ENCODE peak calls at places on chromosomes 7 and 10, in seven cellular contexts. One of them, this sample, is unnamed. For H3K4me1 and H3K9me3, the result is how much of the 10 kb centered on the place peaks cover.

GRCh38 chr10:47164126-47164799 is 135.7 kb upstream of the GDF10 start:
- DNase-seq in fibroblast of lung: peak
- DNase-seq in sigmoid colon: no peak
- DNase-seq in cardiac muscle cell: no peak
- DNase-seq in stomach: no peak
- DNase-seq in transverse colon: no peak
- DNase-seq in lung: no peak
- DNase-seq in this sample: no peak

GRCh38 chr10:34247560-34247959 is 567.5 kb downstream of the PARD3 start:
- DNase-seq in transverse colon: no peak
- DNase-seq in fibroblast of lung: no peak
- DNase-seq in lung: no peak
- DNase-seq in stomach: no peak
- DNase-seq in cardiac muscle cell: no peak
- DNase-seq in sigmoid colon: no peak
- DNase-seq in this sample: no peak

GRCh38 chr10:110003524-110003885 is 4.3 kb upstream of the ADD3 start:
- DNase-seq in cardiac muscle cell: no peak
- DNase-seq in sigmoid colon: no peak
- DNase-seq in fibroblast of lung: no peak
- DNase-seq in transverse colon: no peak
- DNase-seq in lung: no peak
- DNase-seq in stomach: no peak
- DNase-seq in this sample: no peak

GRCh38 chr7:107754642-107755041 is 10.7 kb downstream of the CBLL1 start:
- DNase-seq in fibroblast of lung: no peak
- DNase-seq in lung: no peak
- DNase-seq in sigmoid colon: no peak
- DNase-seq in cardiac muscle cell: no peak
- DNase-seq in stomach: no peak
- DNase-seq in transverse colon: no peak
- DNase-seq in this sample: no peak

GRCh38 chr10:35369049-35369760 is 32.9 kb downstream of the CCNY start:
- DNase-seq in transverse colon: no peak
- DNase-seq in stomach: no peak
- DNase-seq in sigmoid colon: no peak
- DNase-seq in fibroblast of lung: no peak
- DNase-seq in cardiac muscle cell: no peak
- DNase-seq in lung: no peak
- DNase-seq in this sample: no peak

GRCh38 chr10:71638577-71639411 is 80.8 kb downstream of the C10orf105 start:
- DNase-seq in transverse colon: peak
- DNase-seq in fibroblast of lung: no peak
- DNase-seq in stomach: peak
- DNase-seq in lung: no peak
- DNase-seq in cardiac muscle cell: peak
- DNase-seq in sigmoid colon: no peak
- DNase-seq in this sample: no peak

GRCh38 chr10:109823196-109823595 is 100.1 kb downstream of the XPNPEP1 start:
- DNase-seq in sigmoid colon: no peak
- DNase-seq in fibroblast of lung: peak
- DNase-seq in transverse colon: no peak
- DNase-seq in stomach: no peak
- DNase-seq in cardiac muscle cell: no peak
- DNase-seq in lung: no peak
- DNase-seq in this sample: no peak

GRCh38 chr7:45582136-45582742 is 8.1 kb downstream of the ADCY1 start:
- DNase-seq in lung: no peak
- DNase-seq in stomach: peak
- DNase-seq in cardiac muscle cell: no peak
- DNase-seq in transverse colon: no peak
- DNase-seq in sigmoid colon: peak
- DNase-seq in fibroblast of lung: no peak
- DNase-seq in this sample: no peak

GRCh38 chr10:47043928-47044544 is 132.8 kb downstream of the PTPN20 start:
- DNase-seq in cardiac muscle cell: no peak
- DNase-seq in fibroblast of lung: no peak
- DNase-seq in sigmoid colon: no peak
- DNase-seq in lung: no peak
- DNase-seq in stomach: no peak
- DNase-seq in transverse colon: no peak
- DNase-seq in this sample: no peak

GRCh38 chr10:73953665-73954064 is 42.7 kb downstream of the PLAU start:
- DNase-seq in stomach: no peak
- DNase-seq in sigmoid colon: no peak
- DNase-seq in lung: peak
- DNase-seq in cardiac muscle cell: no peak
- DNase-seq in transverse colon: no peak
- DNase-seq in fibroblast of lung: peak
- DNase-seq in this sample: no peak

GRCh38 chr10:102230861-102231356 is 4.8 kb downstream of the ELOVL3 start:
- DNase-seq in fibroblast of lung: no peak
- DNase-seq in lung: no peak
- DNase-seq in transverse colon: peak
- DNase-seq in sigmoid colon: no peak
- DNase-seq in cardiac muscle cell: peak
- DNase-seq in stomach: peak
- DNase-seq in this sample: peak

GRCh38 chr7:157784114-157784835 is 447.5 kb downstream of the DNAJB6 start:
- DNase-seq in sigmoid colon: no peak
- DNase-seq in stomach: no peak
- DNase-seq in transverse colon: no peak
- DNase-seq in fibroblast of lung: peak
- DNase-seq in cardiac muscle cell: no peak
- DNase-seq in lung: no peak
- DNase-seq in this sample: no peak

GRCh38 chr10:18523025-18523424 is 128.4 kb downstream of the NSUN6 start:
- DNase-seq in stomach: no peak
- DNase-seq in fibroblast of lung: peak
- DNase-seq in lung: no peak
- DNase-seq in sigmoid colon: no peak
- DNase-seq in transverse colon: no peak
- DNase-seq in cardiac muscle cell: no peak
- DNase-seq in this sample: no peak
- H3K27ac ChIP-seq in stomach: no peak
- H3K27ac ChIP-seq in fibroblast of lung: no peak
- H3K27ac ChIP-seq in lung: no peak
- H3K27ac ChIP-seq in sigmoid colon: peak
- H3K27ac ChIP-seq in transverse colon: no peak
- H3K27ac ChIP-seq in cardiac muscle cell: peak
- H3K27ac ChIP-seq in this sample: no peak

DNA sequence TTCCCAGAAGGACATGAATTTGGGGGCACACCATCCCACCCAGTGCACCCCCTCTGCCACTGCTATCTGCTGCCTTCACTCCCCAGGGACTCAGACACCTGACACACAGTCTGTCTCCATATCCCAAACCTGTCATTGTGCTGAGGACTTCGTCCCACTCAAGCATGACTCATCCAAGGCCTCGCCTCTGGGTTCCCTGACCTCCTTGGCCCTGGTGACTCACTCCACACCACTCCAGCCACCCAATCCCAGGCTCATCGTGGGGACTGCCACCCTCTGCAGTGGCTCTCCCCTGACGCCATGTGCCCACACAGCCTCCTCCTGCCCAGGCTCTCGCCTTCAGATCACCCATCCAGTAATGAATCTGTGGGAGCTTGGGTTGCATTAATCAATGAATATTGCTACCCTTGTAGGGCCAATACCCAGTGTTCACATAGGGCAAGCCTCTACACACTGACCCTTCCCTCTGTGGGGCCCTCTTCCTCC is 6.6 kb upstream of the INSIG1 start:
- DNase-seq in fibroblast of lung: peak
- DNase-seq in sigmoid colon: no peak
- DNase-seq in stomach: peak
- DNase-seq in lung: peak
- DNase-seq in transverse colon: peak
- DNase-seq in cardiac muscle cell: no peak
- DNase-seq in this sample: no peak
- H3K4me1 ChIP-seq in fibroblast of lung: under half
- H3K4me1 ChIP-seq in sigmoid colon: under half
- H3K4me1 ChIP-seq in stomach: under half
- H3K4me1 ChIP-seq in lung: under half
- H3K4me1 ChIP-seq in transverse colon: under half
- H3K4me1 ChIP-seq in cardiac muscle cell: under half
- H3K4me1 ChIP-seq in this sample: under half

GRCh38 chr10:130455111-130455695 is 319.0 kb downstream of the GLRX3 start:
- DNase-seq in sigmoid colon: peak
- DNase-seq in lung: no peak
- DNase-seq in transverse colon: no peak
- DNase-seq in cardiac muscle cell: no peak
- DNase-seq in fibroblast of lung: no peak
- DNase-seq in stomach: no peak
- DNase-seq in this sample: no peak
- H3K9me3 ChIP-seq in sigmoid colon: under half
- H3K9me3 ChIP-seq in lung: under half
- H3K9me3 ChIP-seq in transverse colon: under half
- H3K9me3 ChIP-seq in cardiac muscle cell: under half
- H3K9me3 ChIP-seq in fibroblast of lung: under half
- H3K9me3 ChIP-seq in stomach: under half
- H3K9me3 ChIP-seq in this sample: under half

GRCh38 chr7:159165352-159165751 is 20.7 kb upstream of the VIPR2 start:
- DNase-seq in transverse colon: no peak
- DNase-seq in cardiac muscle cell: no peak
- DNase-seq in fibroblast of lung: no peak
- DNase-seq in stomach: no peak
- DNase-seq in sigmoid colon: no peak
- DNase-seq in lung: no peak
- DNase-seq in this sample: no peak

GRCh38 chr7:159169391-159169790 is 24.7 kb upstream of the VIPR2 start:
- DNase-seq in cardiac muscle cell: no peak
- DNase-seq in lung: no peak
- DNase-seq in stomach: no peak
- DNase-seq in transverse colon: no peak
- DNase-seq in sigmoid colon: no peak
- DNase-seq in fibroblast of lung: no peak
- DNase-seq in this sample: no peak

GRCh38 chr7:159166530-159166929 is 21.9 kb upstream of the VIPR2 start:
- DNase-seq in fibroblast of lung: no peak
- DNase-seq in cardiac muscle cell: no peak
- DNase-seq in sigmoid colon: no peak
- DNase-seq in lung: no peak
- DNase-seq in stomach: no peak
- DNase-seq in transverse colon: no peak
- DNase-seq in this sample: no peak

GRCh38 chr7:159172314-159172892 is 27.7 kb upstream of the VIPR2 start:
- DNase-seq in stomach: no peak
- DNase-seq in sigmoid colon: no peak
- DNase-seq in cardiac muscle cell: no peak
- DNase-seq in lung: no peak
- DNase-seq in transverse colon: no peak
- DNase-seq in fibroblast of lung: no peak
- DNase-seq in this sample: no peak

GRCh38 chr7:159167139-159167538 is 22.5 kb upstream of the VIPR2 start:
- DNase-seq in cardiac muscle cell: no peak
- DNase-seq in fibroblast of lung: no peak
- DNase-seq in sigmoid colon: no peak
- DNase-seq in lung: no peak
- DNase-seq in stomach: no peak
- DNase-seq in transverse colon: no peak
- DNase-seq in this sample: no peak
- H3K27ac ChIP-seq in cardiac muscle cell: no peak
- H3K27ac ChIP-seq in fibroblast of lung: no peak
- H3K27ac ChIP-seq in sigmoid colon: no peak
- H3K27ac ChIP-seq in lung: no peak
- H3K27ac ChIP-seq in stomach: no peak
- H3K27ac ChIP-seq in transverse colon: no peak
- H3K27ac ChIP-seq in this sample: no peak

GRCh38 chr7:50799873-50800272 is 17.2 kb upstream of the GRB10 start:
- DNase-seq in cardiac muscle cell: no peak
- DNase-seq in lung: no peak
- DNase-seq in fibroblast of lung: no peak
- DNase-seq in transverse colon: no peak
- DNase-seq in stomach: no peak
- DNase-seq in sigmoid colon: no peak
- DNase-seq in this sample: no peak
- H3K4me1 ChIP-seq in cardiac muscle cell: under half
- H3K4me1 ChIP-seq in lung: under half
- H3K4me1 ChIP-seq in fibroblast of lung: under half
- H3K4me1 ChIP-seq in transverse colon: under half
- H3K4me1 ChIP-seq in stomach: under half
- H3K4me1 ChIP-seq in sigmoid colon: under half
- H3K4me1 ChIP-seq in this sample: under half

GRCh38 chr10:42519079-42519478 is 119.3 kb downstream of the ZNF33B start:
- DNase-seq in fibroblast of lung: no peak
- DNase-seq in sigmoid colon: no peak
- DNase-seq in lung: no peak
- DNase-seq in transverse colon: no peak
- DNase-seq in stomach: no peak
- DNase-seq in cardiac muscle cell: no peak
- DNase-seq in this sample: no peak

GRCh38 chr10:42519761-42520460 is 118.5 kb downstream of the ZNF33B start:
- DNase-seq in cardiac muscle cell: no peak
- DNase-seq in fibroblast of lung: no peak
- DNase-seq in transverse colon: no peak
- DNase-seq in sigmoid colon: no peak
- DNase-seq in stomach: no peak
- DNase-seq in lung: no peak
- DNase-seq in this sample: no peak

GRCh38 chr10:42513921-42514320 is 124.4 kb downstream of the ZNF33B start:
- DNase-seq in transverse colon: no peak
- DNase-seq in sigmoid colon: no peak
- DNase-seq in cardiac muscle cell: no peak
- DNase-seq in stomach: no peak
- DNase-seq in lung: no peak
- DNase-seq in fibroblast of lung: no peak
- DNase-seq in this sample: no peak
- H3K9me3 ChIP-seq in transverse colon: half or more
- H3K9me3 ChIP-seq in sigmoid colon: under half
- H3K9me3 ChIP-seq in cardiac muscle cell: under half
- H3K9me3 ChIP-seq in stomach: half or more
- H3K9me3 ChIP-seq in lung: under half
- H3K9me3 ChIP-seq in fibroblast of lung: under half
- H3K9me3 ChIP-seq in this sample: half or more

DNA sequence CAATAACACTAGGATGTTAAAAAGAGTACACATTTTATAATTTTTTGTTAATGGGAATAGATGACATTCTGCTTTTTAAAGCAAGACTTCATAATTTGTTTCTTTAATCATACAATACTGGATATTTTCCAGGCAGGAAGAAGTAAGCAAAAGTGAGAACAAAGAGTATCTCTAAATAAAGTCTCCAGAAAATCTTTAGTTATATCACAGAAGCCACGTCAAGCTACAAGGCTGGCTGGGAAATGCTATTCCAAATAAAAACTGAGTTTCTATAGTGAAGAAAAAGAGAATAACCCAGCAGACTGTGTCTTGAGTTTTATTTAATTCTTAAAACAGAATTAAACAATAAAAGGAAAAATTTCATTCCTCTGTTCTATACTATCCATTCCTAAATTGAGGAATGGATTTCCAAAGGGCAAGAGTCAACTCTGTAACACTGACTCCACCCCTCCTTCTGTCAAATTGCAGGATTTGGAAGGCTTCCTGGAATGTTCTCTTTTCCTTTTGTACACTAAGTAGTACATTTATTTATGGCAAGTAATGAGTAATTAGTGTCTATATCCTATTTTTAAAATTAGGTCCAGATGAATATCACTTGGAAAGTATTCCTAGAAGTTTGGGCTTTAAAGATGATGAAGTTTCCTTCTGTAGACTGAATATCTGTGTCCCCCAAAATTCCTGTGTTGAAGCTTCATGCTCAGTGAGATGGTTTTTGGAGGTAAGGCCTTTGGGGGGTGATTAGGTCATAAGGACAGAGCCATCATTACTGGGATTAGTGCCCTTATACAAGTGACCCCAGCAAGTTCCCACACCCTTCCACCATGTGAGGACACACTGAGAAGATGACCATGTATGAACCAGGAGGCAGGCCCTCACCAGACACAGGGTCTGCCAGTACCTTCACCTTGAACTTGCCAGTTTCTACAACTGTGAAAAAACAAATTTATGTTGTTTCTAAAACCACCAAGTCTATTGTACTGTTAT is 290.9 kb downstream of the CRPPA start:
- DNase-seq in fibroblast of lung: peak
- DNase-seq in cardiac muscle cell: no peak
- DNase-seq in lung: no peak
- DNase-seq in sigmoid colon: no peak
- DNase-seq in transverse colon: no peak
- DNase-seq in stomach: no peak
- DNase-seq in this sample: no peak
- H3K27ac ChIP-seq in fibroblast of lung: no peak
- H3K27ac ChIP-seq in cardiac muscle cell: no peak
- H3K27ac ChIP-seq in lung: peak
- H3K27ac ChIP-seq in sigmoid colon: no peak
- H3K27ac ChIP-seq in transverse colon: no peak
- H3K27ac ChIP-seq in stomach: no peak
- H3K27ac ChIP-seq in this sample: no peak

This sample was measured in CD4-positive, CD25-positive, alpha-beta regulatory T cell.